ENCODE peak calls at places on chromosomes 12 and 14, in four cellular contexts. One of them, this sample, is unnamed.
A peak's percentile ranks its signal among the peaks of the same experiment; 100 is the strongest.

GRCh38 chr12:21637985-21638891 is 19.4 kb downstream of the LDHB start:
- DNase-seq in HEK293T: no peak
- DNase-seq in GM12878: no peak
- DNase-seq in K562: no peak
- DNase-seq in this sample: no peak

GRCh38 chr12:121115530-121115929 is 17.1 kb upstream of the P2RX7 start:
- DNase-seq in HEK293T: no peak
- DNase-seq in GM12878: no peak
- DNase-seq in K562: no peak
- DNase-seq in this sample: no peak

GRCh38 chr12:5452569-5452968 is 20.7 kb downstream of the NTF3 start:
- DNase-seq in HEK293T: no peak
- DNase-seq in GM12878: no peak
- DNase-seq in K562: no peak
- DNase-seq in this sample: no peak

GRCh38 chr12:25583545-25583944 is 30.5 kb upstream of the LMNTD1 start:
- DNase-seq in HEK293T: no peak
- DNase-seq in GM12878: no peak
- DNase-seq in K562: peak; percentile 13
- DNase-seq in this sample: no peak

GRCh38 chr12:3463927-3464326 is 27.1 kb upstream of the PRMT8 start:
- DNase-seq in HEK293T: no peak
- DNase-seq in GM12878: no peak
- DNase-seq in K562: no peak
- DNase-seq in this sample: no peak

GRCh38 chr12:122356192-122356635 is 66.3 kb downstream of the CLIP1 start:
- DNase-seq in HEK293T: peak; percentile 64
- DNase-seq in GM12878: peak; percentile 19
- DNase-seq in K562: peak; percentile 33
- DNase-seq in this sample: peak; percentile 54

GRCh38 chr12:63898764-63899337 is 54.4 kb downstream of the SRGAP1 start:
- DNase-seq in HEK293T: no peak
- DNase-seq in GM12878: no peak
- DNase-seq in K562: no peak
- DNase-seq in this sample: no peak

GRCh38 chr12:46264057-46264456 is 4.8 kb downstream of the SLC38A1 start:
- DNase-seq in HEK293T: no peak
- DNase-seq in GM12878: no peak
- DNase-seq in K562: no peak
- DNase-seq in this sample: no peak

GRCh38 chr14:51211149-51211548 is 28.9 kb upstream of the TMX1 start:
- DNase-seq in HEK293T: no peak
- DNase-seq in GM12878: no peak
- DNase-seq in K562: no peak
- DNase-seq in this sample: no peak

GRCh38 chr12:76042147-76042546 is 10.6 kb upstream of the PHLDA1 start:
- DNase-seq in HEK293T: no peak
- DNase-seq in GM12878: no peak
- DNase-seq in K562: no peak
- DNase-seq in this sample: no peak

GRCh38 chr14:75660630-75661498 is at the start of the genes ERG28 and TTLL5:
- DNase-seq in HEK293T: peak; percentile 96
- DNase-seq in GM12878: peak; percentile 99
- DNase-seq in K562: peak; percentile 98
- DNase-seq in this sample: peak; percentile 99

GRCh38 chr12:52295663-52296062 is 4.3 kb upstream of the KRT81 start:
- DNase-seq in HEK293T: no peak
- DNase-seq in GM12878: no peak
- DNase-seq in K562: no peak
- DNase-seq in this sample: no peak

GRCh38 chr14:68503186-68503825 is 289.6 kb downstream of the ZFP36L1 start:
- DNase-seq in HEK293T: no peak
- DNase-seq in GM12878: no peak
- DNase-seq in K562: no peak
- DNase-seq in this sample: no peak

GRCh38 chr12:123102781-123103503 is 47.9 kb downstream of the PITPNM2 start:
- DNase-seq in HEK293T: no peak
- DNase-seq in GM12878: no peak
- DNase-seq in K562: no peak
- DNase-seq in this sample: no peak

GRCh38 chr12:76637807-76638206 is 78.2 kb upstream of the OSBPL8 start:
- DNase-seq in HEK293T: no peak
- DNase-seq in GM12878: no peak
- DNase-seq in K562: no peak
- DNase-seq in this sample: no peak

GRCh38 chr12:122203968-122204828 is 689 bp downstream of the B3GNT4 start:
- DNase-seq in HEK293T: no peak
- DNase-seq in GM12878: no peak
- DNase-seq in K562: no peak
- DNase-seq in this sample: no peak

GRCh38 chr14:47167407-47167806 is 508.0 kb downstream of the MDGA2 start:
- DNase-seq in HEK293T: no peak
- DNase-seq in GM12878: no peak
- DNase-seq in K562: no peak
- DNase-seq in this sample: no peak

GRCh38 chr12:30939234-30939633 is 12.7 kb downstream of the TSPAN11 start:
- DNase-seq in HEK293T: no peak
- DNase-seq in GM12878: peak; percentile 3
- DNase-seq in K562: no peak
- DNase-seq in this sample: no peak

GRCh38 chr12:88763536-88764100 is 183.3 kb upstream of the KITLG start:
- DNase-seq in HEK293T: no peak
- DNase-seq in GM12878: no peak
- DNase-seq in K562: no peak
- DNase-seq in this sample: no peak

GRCh38 chr12:44696542-44696941 is 179.6 kb downstream of the NELL2 start:
- DNase-seq in HEK293T: no peak
- DNase-seq in GM12878: no peak
- DNase-seq in K562: no peak
- DNase-seq in this sample: no peak

GRCh38 chr14:99507860-99508640 is 26.8 kb downstream of the CCNK start:
- DNase-seq in HEK293T: no peak
- DNase-seq in GM12878: no peak
- DNase-seq in K562: no peak
- DNase-seq in this sample: no peak

GRCh38 chr12:104454997-104455396 is 1.8 kb upstream of the CHST11 start:
- DNase-seq in HEK293T: no peak
- DNase-seq in GM12878: no peak
- DNase-seq in K562: no peak
- DNase-seq in this sample: no peak

GRCh38 chr14:53793790-53794560 is 162.7 kb downstream of the BMP4 start:
- DNase-seq in HEK293T: no peak
- DNase-seq in GM12878: no peak
- DNase-seq in K562: no peak
- DNase-seq in this sample: peak; percentile 40
- TF ChIP-seq TARDBP in HEK293T: no peak
- TF ChIP-seq TARDBP in GM12878: no peak
- TF ChIP-seq TARDBP in K562: no peak
- TF ChIP-seq TARDBP in this sample: no peak

GRCh38 chr12:6607751-6608591 is 792 bp upstream of the CHD4 start:
- DNase-seq in HEK293T: peak; percentile 42
- DNase-seq in GM12878: peak; percentile 67
- DNase-seq in K562: peak; percentile 78
- DNase-seq in this sample: peak; percentile 56
- TF ChIP-seq TARDBP in HEK293T: peak; percentile 98
- TF ChIP-seq TARDBP in GM12878: no peak
- TF ChIP-seq TARDBP in K562: peak; percentile 94
- TF ChIP-seq TARDBP in this sample: no peak

DNA sequence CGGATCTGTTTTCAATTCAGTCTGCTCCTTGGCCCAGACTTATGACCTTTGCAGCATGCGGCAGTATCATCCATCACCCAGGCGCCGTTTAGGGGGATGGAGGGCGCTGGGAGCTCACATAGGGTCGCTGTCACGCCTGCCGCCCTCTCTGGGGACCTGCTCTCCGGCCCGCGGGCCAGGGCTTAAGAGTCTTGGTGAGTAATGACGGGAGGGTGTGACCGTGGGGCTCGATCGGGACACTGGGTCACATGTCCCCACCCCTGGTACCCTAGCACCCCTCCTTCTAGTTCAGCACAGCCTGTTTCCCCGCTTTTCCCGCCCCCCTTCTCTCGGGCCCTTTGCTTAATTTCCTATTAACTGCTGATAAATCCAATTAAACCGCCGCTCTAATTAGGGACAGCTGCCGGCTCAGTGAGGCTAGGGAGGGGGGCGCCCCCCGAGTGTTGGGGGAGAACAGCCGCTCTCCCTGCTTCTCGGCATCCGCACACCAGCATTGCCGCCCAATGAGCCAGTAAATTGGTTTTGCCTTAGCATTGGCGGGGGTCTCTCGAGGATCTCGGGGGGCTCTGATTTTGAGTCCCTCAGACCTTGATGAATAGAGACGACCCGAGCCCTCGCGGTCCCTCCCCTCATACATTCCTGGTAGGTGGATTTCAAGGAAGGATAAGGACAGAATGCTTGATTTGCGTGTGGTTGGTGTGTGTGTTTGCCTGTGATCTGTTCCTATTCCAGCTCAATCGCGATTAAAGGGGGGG is 9.3 kb downstream of the STAC3 start:
- DNase-seq in HEK293T: no peak
- DNase-seq in GM12878: no peak
- DNase-seq in K562: no peak
- DNase-seq in this sample: no peak
- TF ChIP-seq TARDBP in HEK293T: no peak
- TF ChIP-seq TARDBP in GM12878: no peak
- TF ChIP-seq TARDBP in K562: no peak
- TF ChIP-seq TARDBP in this sample: no peak

GRCh38 chr14:36518031-36518585 is 1.9 kb downstream of the NKX2-1 start:
- DNase-seq in HEK293T: no peak
- DNase-seq in GM12878: no peak
- DNase-seq in K562: no peak
- DNase-seq in this sample: no peak

GRCh38 chr14:36521598-36522345 is 1.7 kb upstream of the NKX2-1 start:
- DNase-seq in HEK293T: no peak
- DNase-seq in GM12878: no peak
- DNase-seq in K562: no peak
- DNase-seq in this sample: no peak

GRCh38 chr14:36518586-36519430 is 1.2 kb downstream of the NKX2-1 start:
- DNase-seq in HEK293T: no peak
- DNase-seq in GM12878: no peak
- DNase-seq in K562: no peak
- DNase-seq in this sample: no peak

GRCh38 chr14:36520601-36521525 is 831 bp upstream of the NKX2-1 start:
- DNase-seq in HEK293T: peak; percentile 68
- DNase-seq in GM12878: no peak
- DNase-seq in K562: peak; percentile 36
- DNase-seq in this sample: peak; percentile 44

DNA sequence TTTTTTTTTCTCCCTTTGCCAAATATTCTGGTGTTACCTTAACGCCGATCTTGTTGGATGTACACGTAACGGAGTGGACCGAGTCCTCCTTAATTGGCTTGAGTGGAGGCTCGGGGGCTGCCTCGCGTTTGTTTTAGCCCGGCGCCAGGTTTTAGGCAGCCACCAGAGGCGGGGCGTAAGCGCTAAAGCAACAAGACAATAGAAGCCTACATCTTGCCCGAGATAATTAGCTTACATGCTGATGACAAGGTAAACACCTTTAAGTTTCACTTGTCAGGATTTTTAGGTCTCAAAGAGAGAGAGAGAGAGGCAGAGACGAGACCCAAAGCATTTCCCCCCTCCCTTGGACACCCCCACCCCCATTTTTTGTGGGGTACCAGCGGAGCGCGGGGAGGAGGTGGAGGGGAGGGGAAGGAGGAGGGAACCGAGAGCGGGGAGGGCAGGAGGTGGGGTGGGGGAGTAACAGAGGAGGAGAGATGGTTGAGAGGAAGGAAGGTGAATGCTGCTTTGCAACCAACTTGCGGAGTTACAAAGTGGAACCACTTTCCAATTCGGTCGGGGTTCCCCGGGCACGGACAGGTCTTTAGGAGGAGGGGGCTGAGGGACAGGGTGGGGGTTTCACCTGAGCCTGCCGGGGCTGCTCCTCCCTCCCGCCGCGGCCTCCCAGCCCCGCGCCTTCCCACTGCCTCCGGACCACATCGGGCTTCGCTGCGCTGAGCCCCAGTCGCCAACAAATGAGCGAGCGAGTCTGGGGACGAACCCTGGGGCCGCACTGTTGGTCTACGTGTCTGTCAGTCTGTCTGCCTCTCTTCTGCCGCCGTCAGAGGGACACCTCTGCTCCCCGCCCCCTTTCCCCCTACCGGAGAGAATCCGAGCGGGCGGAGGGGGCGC is at the start of gene NKX2-1:
- DNase-seq in HEK293T: peak; percentile 51
- DNase-seq in GM12878: no peak
- DNase-seq in K562: no peak
- DNase-seq in this sample: no peak
- TF ChIP-seq TARDBP in HEK293T: no peak
- TF ChIP-seq TARDBP in GM12878: no peak
- TF ChIP-seq TARDBP in K562: no peak
- TF ChIP-seq TARDBP in this sample: no peak

DNA sequence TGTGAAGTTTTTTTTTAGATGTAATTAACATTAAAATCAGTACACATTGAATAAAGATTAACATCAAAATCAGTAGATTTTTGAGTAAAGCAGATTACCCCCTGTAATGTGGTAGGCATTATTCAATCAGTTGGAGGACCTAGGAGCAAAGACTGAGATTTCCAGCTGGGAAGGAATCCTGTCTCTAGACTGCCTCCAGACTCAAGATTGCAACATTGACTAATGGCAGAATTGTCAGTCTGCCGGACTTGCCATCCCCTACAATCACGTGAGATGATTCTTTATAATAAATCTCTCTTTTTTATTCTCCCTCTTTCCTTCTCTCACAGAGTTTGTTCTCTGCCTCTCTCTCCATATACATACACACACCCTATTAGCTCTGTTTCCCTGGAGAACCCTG is 51.4 kb upstream of the SLC6A15 start:
- DNase-seq in HEK293T: no peak
- DNase-seq in GM12878: no peak
- DNase-seq in K562: no peak
- DNase-seq in this sample: no peak
- TF ChIP-seq TARDBP in HEK293T: no peak
- TF ChIP-seq TARDBP in GM12878: no peak
- TF ChIP-seq TARDBP in K562: no peak
- TF ChIP-seq TARDBP in this sample: no peak

This sample was measured in HepG2.